ENCODE peak calls at places on chromosomes 4 and X, in nine cellular contexts. One of them, this sample, is unnamed. For H3K4me1, the result is how much of the 10 kb centered on the place peaks cover.

GRCh38 chrX:22171287-22172060 is 101.2 kb upstream of the CBLL2 start:
- DNase-seq in PC-3: peak
- DNase-seq in colonic mucosa: no peak
- DNase-seq in GM23248: no peak
- DNase-seq in endodermal cell: peak
- DNase-seq in NT2/D1: no peak
- DNase-seq in keratinocyte: no peak
- DNase-seq in neural progenitor cell: peak
- DNase-seq in IMR-90: no peak
- DNase-seq in this sample: no peak

GRCh38 chrX:42102586-42103282 is 179.4 kb upstream of the CASK start:
- DNase-seq in neural progenitor cell: no peak
- DNase-seq in keratinocyte: no peak
- DNase-seq in IMR-90: no peak
- DNase-seq in NT2/D1: no peak
- DNase-seq in PC-3: peak
- DNase-seq in colonic mucosa: no peak
- DNase-seq in endodermal cell: no peak
- DNase-seq in GM23248: peak
- DNase-seq in this sample: no peak

GRCh38 chr4:121307441-121308327 is 73.1 kb downstream of the QRFPR start:
- DNase-seq in keratinocyte: peak
- DNase-seq in NT2/D1: peak
- DNase-seq in colonic mucosa: peak
- DNase-seq in endodermal cell: peak
- DNase-seq in PC-3: peak
- DNase-seq in neural progenitor cell: peak
- DNase-seq in GM23248: peak
- DNase-seq in IMR-90: peak
- DNase-seq in this sample: peak

GRCh38 chr4:183738081-183738673 is 79.1 kb downstream of the TRAPPC11 start:
- DNase-seq in endodermal cell: no peak
- DNase-seq in NT2/D1: no peak
- DNase-seq in IMR-90: no peak
- DNase-seq in keratinocyte: no peak
- DNase-seq in neural progenitor cell: no peak
- DNase-seq in PC-3: peak
- DNase-seq in GM23248: peak
- DNase-seq in colonic mucosa: no peak
- DNase-seq in this sample: no peak

GRCh38 chr4:1288786-1289185 is 905 bp upstream of the MAEA start:
- DNase-seq in GM23248: peak
- DNase-seq in neural progenitor cell: no peak
- DNase-seq in PC-3: no peak
- DNase-seq in colonic mucosa: peak
- DNase-seq in endodermal cell: peak
- DNase-seq in NT2/D1: no peak
- DNase-seq in keratinocyte: no peak
- DNase-seq in IMR-90: no peak
- DNase-seq in this sample: no peak

GRCh38 chr4:90226734-90227133 is 99.5 kb downstream of the CCSER1 start:
- DNase-seq in colonic mucosa: no peak
- DNase-seq in neural progenitor cell: no peak
- DNase-seq in GM23248: peak
- DNase-seq in keratinocyte: no peak
- DNase-seq in NT2/D1: no peak
- DNase-seq in IMR-90: no peak
- DNase-seq in endodermal cell: no peak
- DNase-seq in PC-3: peak
- DNase-seq in this sample: peak

GRCh38 chr4:186979966-186980745 is 256.5 kb upstream of the FAT1 start:
- DNase-seq in IMR-90: peak
- DNase-seq in keratinocyte: no peak
- DNase-seq in colonic mucosa: no peak
- DNase-seq in GM23248: no peak
- DNase-seq in endodermal cell: no peak
- DNase-seq in neural progenitor cell: peak
- DNase-seq in PC-3: no peak
- DNase-seq in NT2/D1: no peak
- DNase-seq in this sample: peak

GRCh38 chr4:40212674-40213504 is 16.1 kb downstream of the RHOH start:
- DNase-seq in PC-3: no peak
- DNase-seq in keratinocyte: no peak
- DNase-seq in endodermal cell: no peak
- DNase-seq in neural progenitor cell: no peak
- DNase-seq in colonic mucosa: no peak
- DNase-seq in GM23248: peak
- DNase-seq in IMR-90: peak
- DNase-seq in NT2/D1: no peak
- DNase-seq in this sample: peak

GRCh38 chr4:63937961-63938360 is 471.3 kb downstream of the TECRL start:
- DNase-seq in endodermal cell: no peak
- DNase-seq in IMR-90: no peak
- DNase-seq in NT2/D1: no peak
- DNase-seq in PC-3: peak
- DNase-seq in neural progenitor cell: no peak
- DNase-seq in GM23248: no peak
- DNase-seq in keratinocyte: no peak
- DNase-seq in colonic mucosa: no peak
- DNase-seq in this sample: no peak

GRCh38 chrX:139776614-139777013 is 68.6 kb upstream of the MCF2 start:
- DNase-seq in keratinocyte: no peak
- DNase-seq in PC-3: no peak
- DNase-seq in colonic mucosa: no peak
- DNase-seq in GM23248: no peak
- DNase-seq in NT2/D1: no peak
- DNase-seq in neural progenitor cell: peak
- DNase-seq in endodermal cell: no peak
- DNase-seq in IMR-90: no peak
- DNase-seq in this sample: no peak

DNA sequence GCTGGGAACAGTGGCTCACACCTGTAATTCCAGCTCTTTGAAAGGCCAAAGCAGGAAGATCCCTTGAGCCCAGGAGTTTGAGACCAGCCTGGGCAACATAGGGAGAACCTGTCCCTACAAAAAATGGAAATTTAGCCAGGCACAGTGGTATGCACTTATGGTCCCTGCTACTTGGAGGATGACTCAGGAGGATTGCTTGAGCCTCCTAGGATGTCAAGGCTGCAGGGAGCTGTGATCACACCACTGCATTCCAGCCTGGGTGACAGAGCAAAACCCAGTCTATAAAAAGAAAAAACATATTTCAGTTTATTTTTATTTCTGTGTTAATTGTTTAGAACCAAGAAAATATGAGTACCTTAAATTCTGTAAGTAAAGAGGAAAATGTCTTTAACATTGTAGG is 123.7 kb downstream of the CBR4 start:
- DNase-seq in PC-3: peak
- DNase-seq in colonic mucosa: no peak
- DNase-seq in endodermal cell: no peak
- DNase-seq in GM23248: peak
- DNase-seq in NT2/D1: no peak
- DNase-seq in neural progenitor cell: no peak
- DNase-seq in IMR-90: peak
- DNase-seq in keratinocyte: peak
- DNase-seq in this sample: peak
- H3K4me1 ChIP-seq in PC-3: under half
- H3K4me1 ChIP-seq in colonic mucosa: under half
- H3K4me1 ChIP-seq in endodermal cell: under half
- H3K4me1 ChIP-seq in GM23248: under half
- H3K4me1 ChIP-seq in NT2/D1: under half
- H3K4me1 ChIP-seq in neural progenitor cell: under half
- H3K4me1 ChIP-seq in IMR-90: under half
- H3K4me1 ChIP-seq in keratinocyte: under half
- H3K4me1 ChIP-seq in this sample: under half

DNA sequence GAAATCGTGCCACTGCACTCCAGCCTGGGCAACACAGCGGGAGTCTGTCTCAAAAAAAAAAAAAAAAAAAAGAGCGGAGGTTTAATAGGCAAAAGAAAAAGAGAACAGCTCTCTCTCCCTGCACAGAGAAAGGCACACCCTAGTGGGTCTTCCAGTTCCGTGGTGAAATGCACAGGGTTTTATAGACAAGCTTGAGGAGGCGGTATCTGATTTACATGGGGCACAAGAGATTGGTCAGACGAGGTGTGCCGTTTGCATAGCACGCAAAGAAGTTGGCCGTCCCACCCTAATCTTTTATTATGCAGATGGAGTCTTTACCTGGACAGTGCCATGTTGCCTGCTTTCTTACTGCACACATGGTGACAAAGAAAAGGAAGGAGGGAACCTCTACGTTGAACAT is 33.5 kb upstream of the REST start:
- DNase-seq in colonic mucosa: peak
- DNase-seq in PC-3: peak
- DNase-seq in endodermal cell: peak
- DNase-seq in keratinocyte: no peak
- DNase-seq in GM23248: no peak
- DNase-seq in NT2/D1: peak
- DNase-seq in IMR-90: no peak
- DNase-seq in neural progenitor cell: peak
- DNase-seq in this sample: no peak
- H3K9ac ChIP-seq in colonic mucosa: peak
- H3K9ac ChIP-seq in PC-3: no peak
- H3K9ac ChIP-seq in endodermal cell: no peak
- H3K9ac ChIP-seq in keratinocyte: no peak
- H3K9ac ChIP-seq in GM23248: no peak
- H3K9ac ChIP-seq in NT2/D1: peak
- H3K9ac ChIP-seq in IMR-90: no peak
- H3K9ac ChIP-seq in neural progenitor cell: no peak
- H3K9ac ChIP-seq in this sample: no peak

GRCh38 chr4:105189855-105190650 is 43.4 kb downstream of the TET2 start:
- DNase-seq in neural progenitor cell: no peak
- DNase-seq in endodermal cell: peak
- DNase-seq in colonic mucosa: no peak
- DNase-seq in IMR-90: no peak
- DNase-seq in PC-3: no peak
- DNase-seq in keratinocyte: no peak
- DNase-seq in NT2/D1: no peak
- DNase-seq in GM23248: no peak
- DNase-seq in this sample: no peak

GRCh38 chr4:105192910-105193309 is 46.2 kb downstream of the TET2 start:
- DNase-seq in endodermal cell: no peak
- DNase-seq in colonic mucosa: no peak
- DNase-seq in GM23248: no peak
- DNase-seq in IMR-90: no peak
- DNase-seq in keratinocyte: no peak
- DNase-seq in neural progenitor cell: no peak
- DNase-seq in PC-3: no peak
- DNase-seq in NT2/D1: no peak
- DNase-seq in this sample: no peak

GRCh38 chr4:105194328-105195231 is 47.9 kb downstream of the TET2 start:
- DNase-seq in keratinocyte: no peak
- DNase-seq in IMR-90: peak
- DNase-seq in endodermal cell: no peak
- DNase-seq in NT2/D1: no peak
- DNase-seq in PC-3: peak
- DNase-seq in neural progenitor cell: no peak
- DNase-seq in colonic mucosa: no peak
- DNase-seq in GM23248: peak
- DNase-seq in this sample: peak

GRCh38 chr4:105191621-105192210 is 45.0 kb downstream of the TET2 start:
- DNase-seq in PC-3: peak
- DNase-seq in keratinocyte: no peak
- DNase-seq in colonic mucosa: no peak
- DNase-seq in endodermal cell: no peak
- DNase-seq in neural progenitor cell: no peak
- DNase-seq in GM23248: peak
- DNase-seq in NT2/D1: no peak
- DNase-seq in IMR-90: peak
- DNase-seq in this sample: peak

DNA sequence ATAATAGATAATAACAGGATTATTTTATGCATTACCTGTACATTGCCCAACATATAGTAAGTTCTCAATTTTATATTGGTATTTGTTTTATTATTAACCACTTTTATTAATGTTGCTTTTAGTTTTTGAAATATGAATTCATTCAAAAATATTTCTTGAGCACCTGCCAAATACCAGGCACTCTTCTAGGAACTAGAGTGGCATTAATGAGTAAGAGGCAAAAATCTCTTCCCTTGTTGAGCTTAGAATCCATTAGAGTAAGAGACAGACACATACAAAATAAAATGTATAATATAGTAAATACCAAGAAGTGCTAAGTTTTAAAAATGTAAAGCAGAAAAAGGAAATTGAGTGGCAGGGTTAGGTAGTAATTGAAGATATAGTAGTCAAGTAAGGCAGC is 45.8 kb downstream of the TET2 start:
- DNase-seq in colonic mucosa: no peak
- DNase-seq in NT2/D1: no peak
- DNase-seq in IMR-90: no peak
- DNase-seq in PC-3: peak
- DNase-seq in neural progenitor cell: no peak
- DNase-seq in endodermal cell: no peak
- DNase-seq in keratinocyte: no peak
- DNase-seq in GM23248: no peak
- DNase-seq in this sample: peak
- H3K4me3 ChIP-seq in colonic mucosa: no peak
- H3K4me3 ChIP-seq in NT2/D1: no peak
- H3K4me3 ChIP-seq in IMR-90: no peak
- H3K4me3 ChIP-seq in PC-3: no peak
- H3K4me3 ChIP-seq in neural progenitor cell: no peak
- H3K4me3 ChIP-seq in endodermal cell: no peak
- H3K4me3 ChIP-seq in keratinocyte: no peak
- H3K4me3 ChIP-seq in GM23248: no peak
- H3K4me3 ChIP-seq in this sample: no peak

GRCh38 chr4:153488006-153488718 is 22.0 kb downstream of the TMEM131L start:
- DNase-seq in IMR-90: peak
- DNase-seq in GM23248: no peak
- DNase-seq in PC-3: no peak
- DNase-seq in colonic mucosa: no peak
- DNase-seq in keratinocyte: no peak
- DNase-seq in endodermal cell: peak
- DNase-seq in NT2/D1: no peak
- DNase-seq in neural progenitor cell: no peak
- DNase-seq in this sample: no peak
- H3K4me1 ChIP-seq in IMR-90: under half
- H3K4me1 ChIP-seq in GM23248: under half
- H3K4me1 ChIP-seq in PC-3: half or more
- H3K4me1 ChIP-seq in colonic mucosa: under half
- H3K4me1 ChIP-seq in keratinocyte: under half
- H3K4me1 ChIP-seq in endodermal cell: under half
- H3K4me1 ChIP-seq in NT2/D1: under half
- H3K4me1 ChIP-seq in neural progenitor cell: under half
- H3K4me1 ChIP-seq in this sample: under half

DNA sequence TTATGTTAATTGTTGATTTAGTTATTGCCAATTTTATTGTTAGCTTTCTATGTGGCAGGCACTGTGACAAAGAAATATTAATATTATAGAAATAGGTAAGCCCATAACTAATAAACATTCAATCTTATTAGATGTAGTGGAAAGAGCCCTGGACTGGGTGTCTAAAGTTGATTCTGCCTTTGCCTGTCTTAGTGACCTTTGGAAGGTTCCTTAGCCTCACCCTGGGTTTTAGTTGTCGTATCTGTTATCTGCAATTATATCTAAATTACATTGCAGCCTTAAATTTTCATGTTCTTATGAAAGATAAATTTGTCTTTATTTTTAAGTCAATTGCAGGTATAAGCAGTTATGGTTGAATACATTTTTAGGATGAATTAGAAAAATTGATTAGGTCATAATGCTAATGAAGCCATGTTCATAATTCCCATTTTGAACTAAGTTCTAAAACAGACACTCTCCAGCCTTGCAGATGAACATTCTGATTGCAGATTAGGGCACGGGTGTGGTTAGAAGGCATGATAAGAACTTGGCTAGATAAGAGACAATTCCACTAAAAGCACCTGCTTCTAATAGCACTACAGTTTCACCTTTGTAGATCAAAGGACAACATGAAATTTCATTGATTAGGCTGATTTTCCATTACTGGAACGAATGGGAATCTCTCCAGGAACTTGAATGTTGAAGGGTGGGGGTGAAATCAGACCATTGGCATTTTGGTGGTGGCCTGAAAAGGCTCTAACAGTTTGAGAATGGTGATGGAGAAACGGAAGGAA is 17.3 kb upstream of the ENPEP start:
- DNase-seq in colonic mucosa: peak
- DNase-seq in neural progenitor cell: no peak
- DNase-seq in NT2/D1: no peak
- DNase-seq in IMR-90: no peak
- DNase-seq in GM23248: no peak
- DNase-seq in keratinocyte: no peak
- DNase-seq in endodermal cell: no peak
- DNase-seq in PC-3: no peak
- DNase-seq in this sample: no peak
- H3K9ac ChIP-seq in colonic mucosa: no peak
- H3K9ac ChIP-seq in neural progenitor cell: no peak
- H3K9ac ChIP-seq in NT2/D1: no peak
- H3K9ac ChIP-seq in IMR-90: no peak
- H3K9ac ChIP-seq in GM23248: no peak
- H3K9ac ChIP-seq in keratinocyte: no peak
- H3K9ac ChIP-seq in endodermal cell: no peak
- H3K9ac ChIP-seq in PC-3: no peak
- H3K9ac ChIP-seq in this sample: no peak